ENCODE peak calls at places on chromosome 18, in four cellular contexts. T, Y, R and P are unnamed samples.

GRCh38 chr18:75221397-75221796 is 10.8 kb downstream of the TSHZ1 start:
- DNase-seq in T (no peak), Y (no peak), R (no peak), P (no peak)

GRCh38 chr18:79916546-79917350 is 34.7 kb downstream of the SLC66A2 start:
- DNase-seq in T (no peak), Y (no peak), R (no peak), P (no peak)

GRCh38 chr18:478679-479078 is 21.8 kb downstream of the COLEC12 start:
- DNase-seq in T (no peak), Y (no peak), R (no peak), P (no peak)

GRCh38 chr18:35941299-35941698 is 31.2 kb upstream of the RMP24 start:
- DNase-seq in T (no peak), Y (no peak), R (no peak), P (no peak)

GRCh38 chr18:25279133-25279532 is 72.8 kb downstream of the ZNF521 start:
- DNase-seq in T (no peak), Y (no peak), R (no peak), P (no peak)

GRCh38 chr18:57657566-57657965 is 35.9 kb upstream of the NARS1 start:
- DNase-seq in T (no peak), Y (no peak), R (no peak), P (no peak)

GRCh38 chr18:10242922-10243680 is 211.3 kb upstream of the APCDD1 start:
- DNase-seq in T (no peak), Y (no peak), R (no peak), P (no peak)

GRCh38 chr18:12861637-12862036 is 22.4 kb downstream of the PTPN2 start:
- DNase-seq in T (no peak), Y (no peak), R (no peak), P (no peak)

GRCh38 chr18:54389143-54389505 is 31.4 kb downstream of the C18orf54 start:
- DNase-seq in T (no peak), Y (no peak), R (no peak), P (no peak)

GRCh38 chr18:22703883-22704626 is 229.1 kb upstream of the RBBP8 start:
- DNase-seq in T (peak; percentile 48), Y (peak; percentile 75), R (peak; percentile 59), P (no peak)

GRCh38 chr18:34709631-34710429 is at the start of gene DTNA:
- DNase-seq in T (no peak), Y (no peak), R (peak; percentile 18), P (no peak)

GRCh38 chr18:70072678-70073077 is 125.0 kb upstream of the CD226 start:
- DNase-seq in T (peak; percentile 34), Y (no peak), R (no peak), P (no peak)

GRCh38 chr18:69978743-69979715 is 31.4 kb upstream of the CD226 start:
- DNase-seq in T (no peak), Y (no peak), R (no peak), P (no peak)

GRCh38 chr18:27723168-27723567 is 453.8 kb downstream of the CDH2 start:
- DNase-seq in T (no peak), Y (no peak), R (no peak), P (no peak)

GRCh38 chr18:11994708-11995444 is 13.6 kb downstream of the IMPA2 start:
- DNase-seq in T (peak; percentile 75), Y (no peak), R (no peak), P (no peak)

GRCh38 chr18:76979906-76980305 is 152.7 kb downstream of the MBP start:
- DNase-seq in T (no peak), Y (no peak), R (no peak), P (no peak)

GRCh38 chr18:79519751-79520472 is 124.2 kb downstream of the NFATC1 start:
- DNase-seq in T (no peak), Y (peak; percentile 23), R (no peak), P (no peak)

GRCh38 chr18:48815581-48816324 is 135.0 kb downstream of the SMAD7 start:
- DNase-seq in T (no peak), Y (no peak), R (no peak), P (no peak)
- TF ChIP-seq FOXM1 in T (no peak), Y (no peak), R (no peak), P (no peak)

DNA sequence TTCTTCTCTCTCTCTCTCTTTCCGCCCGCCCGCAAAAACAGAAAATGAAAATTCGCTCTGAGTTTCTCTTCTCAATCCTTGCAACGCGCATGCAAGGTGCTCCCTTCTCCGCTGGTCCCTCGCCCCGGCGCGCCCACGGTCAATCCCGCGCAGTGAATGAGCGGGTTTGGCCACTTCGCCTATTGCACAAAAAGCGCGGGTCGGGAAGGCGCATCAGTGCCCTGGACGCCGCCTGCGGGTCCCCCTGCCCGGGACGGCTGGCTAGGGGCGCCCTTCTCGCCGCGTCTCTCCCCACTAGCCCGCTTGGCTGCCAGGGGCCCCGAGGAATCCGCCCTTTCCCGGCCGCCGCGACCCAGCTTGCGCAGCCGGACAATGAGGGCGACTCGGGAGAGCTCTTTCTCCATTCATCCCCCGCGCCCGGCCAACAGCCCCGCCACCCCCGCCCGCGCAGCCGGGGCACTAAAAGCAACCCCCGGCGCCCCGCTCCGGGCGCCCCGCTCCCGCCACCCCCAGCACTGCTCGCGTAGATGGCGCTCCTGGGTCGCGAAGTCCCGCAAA is 686 bp downstream of the LAMA1 start:
- DNase-seq in T (no peak), Y (no peak), R (peak; percentile 73), P (no peak)
- TF ChIP-seq TAF1 in T (no peak), Y (no peak), R (no peak), P (no peak)

GRCh38 chr18:8948471-8949149 is 153.9 kb upstream of the NDUFV2 start:
- DNase-seq in T (no peak), Y (no peak), R (no peak), P (no peak)

GRCh38 chr18:8949206-8949605 is 153.3 kb upstream of the NDUFV2 start:
- DNase-seq in T (no peak), Y (no peak), R (peak; percentile 63), P (no peak)

GRCh38 chr18:8952796-8953760 is 149.4 kb upstream of the NDUFV2 start:
- DNase-seq in T (no peak), Y (no peak), R (no peak), P (no peak)

GRCh38 chr18:8952174-8952573 is 150.3 kb upstream of the NDUFV2 start:
- DNase-seq in T (no peak), Y (no peak), R (no peak), P (no peak)

DNA sequence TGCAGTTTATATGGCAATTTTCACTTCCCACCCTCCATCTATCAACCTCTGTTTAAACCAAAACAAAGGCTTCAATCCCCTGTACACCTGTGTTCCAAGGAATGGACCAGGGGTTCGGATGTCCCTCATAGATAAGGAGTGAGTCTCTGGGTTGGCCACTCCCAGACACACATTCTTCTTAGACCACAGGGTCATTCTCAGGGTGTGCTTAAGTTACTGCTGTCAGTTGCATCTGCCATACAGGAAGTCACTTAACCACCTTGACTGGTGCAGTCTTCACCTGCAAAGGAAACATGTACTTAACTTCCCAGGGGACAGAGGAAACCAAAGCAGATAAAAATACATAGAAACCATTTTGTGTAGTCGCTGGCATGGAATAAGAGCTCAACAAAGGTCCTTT is 151.0 kb upstream of the NDUFV2 start:
- DNase-seq in T (no peak), Y (peak; percentile 64), R (no peak), P (peak; percentile 13)
- TF ChIP-seq FOXM1 in T (no peak), Y (no peak), R (no peak), P (no peak)

DNA sequence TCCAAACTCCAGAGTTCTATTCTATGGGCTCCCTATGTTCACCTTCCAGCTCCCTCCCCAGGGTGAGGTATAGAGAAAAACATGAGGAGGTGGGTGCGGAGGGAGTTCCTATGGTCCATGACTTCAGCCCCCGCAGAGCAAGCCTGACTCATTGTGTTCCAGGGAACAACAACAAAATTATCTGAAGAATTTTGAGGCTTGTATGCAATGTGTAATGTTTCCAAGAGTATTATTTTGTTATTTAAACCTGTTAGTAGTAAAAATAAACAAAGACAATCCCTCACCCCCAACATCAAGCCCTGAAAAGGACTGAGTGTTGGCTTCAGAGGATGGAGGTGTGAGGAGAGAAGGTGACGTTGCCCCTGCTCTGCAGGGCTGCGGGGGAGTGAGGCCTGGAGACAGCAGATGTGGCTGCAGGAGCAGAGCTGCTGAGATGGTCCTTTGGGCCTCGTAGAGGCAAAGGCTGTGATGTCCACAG is 29.0 kb downstream of the LAMA3 start:
- DNase-seq in T (no peak), Y (no peak), R (no peak), P (no peak)
- TF ChIP-seq TAF1 in T (no peak), Y (no peak), R (no peak), P (no peak)

DNA sequence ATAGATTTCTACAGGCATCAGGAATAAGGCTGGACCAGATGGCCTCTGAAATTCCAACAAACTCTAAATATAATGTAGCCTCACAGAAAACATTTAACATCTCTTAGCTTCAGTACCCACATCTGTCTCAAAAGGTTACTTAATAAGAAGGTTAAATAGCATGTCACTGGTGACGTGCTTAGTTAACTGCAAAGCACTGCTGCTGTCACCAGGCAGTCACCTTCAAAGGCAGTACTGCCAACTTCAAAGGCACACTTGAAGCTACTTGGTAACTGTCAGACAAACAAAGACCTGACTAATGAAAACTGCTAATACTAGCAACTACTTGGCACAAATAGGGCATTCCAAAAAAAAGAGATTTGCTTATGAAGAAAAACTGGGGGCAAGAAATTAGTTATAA is 36.2 kb downstream of the EPG5 start:
- DNase-seq in T (no peak), Y (no peak), R (no peak), P (no peak)
- TF ChIP-seq FOXM1 in T (no peak), Y (no peak), R (no peak), P (no peak)

GRCh38 chr18:44635546-44635945 is 45.1 kb upstream of the SETBP1 start:
- DNase-seq in T (no peak), Y (no peak), R (no peak), P (no peak)
- TF ChIP-seq TAF1 in T (no peak), Y (no peak), R (no peak), P (no peak)